ENCODE peak calls at places on chromosomes 4 and X, in eight cellular contexts. T is fibroblast of mammary gland; X is stimulated activated CD4-positive, alpha-beta T cell treated with anti-CD3 and anti-CD28 coated beads, Interleukin-12 subunit alpha, Interleukin-12 subunit beta, amount 100 ng/mL, for 4 hours; Q is endothelial cell of umbilical vein; I is GM13976; R is left colon; S is cardiac fibroblast; P is nucleus accumbens. J is an unnamed sample.
A peak's percentile ranks its signal among the peaks of the same experiment; 100 is the strongest.

GRCh38 chr4:6710282-6710681 is 617 bp upstream of the MRFAP1L1 start:
- DNase-seq in T (no peak), X (no peak), Q (peak; percentile 9), I (no peak), R (peak; percentile 29), S (no peak), P (no peak), J (no peak)

GRCh38 chr4:83618991-83619390 is 83.1 kb downstream of the GPAT3 start:
- DNase-seq in T (peak; percentile 34), X (no peak), Q (peak; percentile 26), I (no peak), R (peak; percentile 43), S (peak; percentile 26), P (no peak), J (no peak)

GRCh38 chrX:23901065-23901464 is 6.7 kb downstream of the APOO start:
- DNase-seq in T (peak; percentile 83), X (no peak), Q (peak; percentile 74), I (no peak), R (no peak), S (peak; percentile 79), P (no peak), J (no peak)

GRCh38 chr4:113328514-113328913 is 279.1 kb downstream of the ANK2 start:
- DNase-seq in T (no peak), X (no peak), Q (no peak), I (no peak), R (no peak), S (no peak), P (no peak), J (no peak)

GRCh38 chr4:168723020-168723419 is 226.2 kb downstream of the PALLD start:
- DNase-seq in T (peak; percentile 77), X (no peak), Q (peak; percentile 61), I (no peak), R (no peak), S (peak; percentile 66), P (no peak), J (no peak)

GRCh38 chr4:169492436-169493163 is 119.8 kb downstream of the NEK1 start:
- DNase-seq in T (peak; percentile 55), X (no peak), Q (peak; percentile 52), I (peak; percentile 50), R (no peak), S (peak; percentile 60), P (no peak), J (no peak)

GRCh38 chrX:75155830-75156525 is at the start of gene ABCB7:
- DNase-seq in T (peak; percentile 76), X (peak; percentile 33), Q (peak; percentile 63), I (peak; percentile 52), R (peak; percentile 53), S (peak; percentile 81), P (peak; percentile 19), J (peak; percentile 59)

GRCh38 chrX:34901761-34902160 is 40.8 kb upstream of the FAM47B start:
- DNase-seq in T (peak; percentile 72), X (no peak), Q (no peak), I (no peak), R (no peak), S (no peak), P (no peak), J (no peak)

GRCh38 chr4:183722738-183723560 is 63.9 kb downstream of the TRAPPC11 start:
- DNase-seq in T (peak; percentile 4), X (peak; percentile 34), Q (peak; percentile 33), I (peak; percentile 86), R (peak; percentile 76), S (peak; percentile 12), P (no peak), J (peak; percentile 35)

GRCh38 chr4:3371038-3371437 is 70.7 kb upstream of the HGFAC start:
- DNase-seq in T (no peak), X (no peak), Q (peak; percentile 38), I (peak; percentile 13), R (no peak), S (peak; percentile 12), P (no peak), J (no peak)

GRCh38 chrX:134623293-134624045 is 34.8 kb downstream of the PLAC1 start:
- DNase-seq in T (no peak), X (no peak), Q (peak; percentile 83), I (no peak), R (no peak), S (peak; percentile 56), P (no peak), J (no peak)

GRCh38 chr4:124018383-124019317 is 622.1 kb downstream of the SPRY1 start:
- DNase-seq in T (peak; percentile 93), X (no peak), Q (peak; percentile 43), I (peak; percentile 32), R (no peak), S (peak; percentile 98), P (no peak), J (no peak)